ENCODE peak calls at places on chromosomes 2 and 18, in seven cellular contexts. U is fibroblast of lung; E is effector memory CD4-positive, alpha-beta T cell; D is CD4-positive, CD25-positive, alpha-beta regulatory T cell; Q is CD4-positive, alpha-beta memory T cell; I is kidney; H is colonic mucosa. A is an unnamed sample. For H3K4me1, the result is how much of the 10 kb centered on the place peaks cover.

GRCh38 chr2:211055438-211055837 is 499.0 kb downstream of the CPS1 start:
- DNase-seq in H (no peak), U (no peak), D (no peak), Q (no peak), I (no peak), E (no peak), A (no peak)

GRCh38 chr2:17688600-17688999 is 65.0 kb downstream of the SMC6 start:
- DNase-seq in D (no peak), U (no peak), Q (no peak), E (no peak), I (no peak), H (no peak), A (no peak)

GRCh38 chr18:79900610-79901570 is 50.6 kb downstream of the SLC66A2 start:
- DNase-seq in U (no peak), H (no peak), I (peak), Q (no peak), D (no peak), E (no peak), A (no peak)

GRCh38 chr2:214014551-214015230 is 396.2 kb upstream of the VWC2L start:
- DNase-seq in I (no peak), Q (no peak), D (no peak), E (no peak), H (no peak), U (no peak), A (no peak)

GRCh38 chr2:103009861-103010260 is 248.0 kb downstream of the TMEM182 start:
- DNase-seq in E (no peak), U (no peak), H (no peak), D (no peak), I (no peak), Q (no peak), A (no peak)

GRCh38 chr2:29228276-29228675 is 113.1 kb downstream of the CLIP4 start:
- DNase-seq in E (no peak), U (peak), Q (no peak), I (no peak), H (no peak), D (no peak), A (no peak)

GRCh38 chr2:153823880-153824279 is 47.8 kb upstream of the GALNT13 start:
- DNase-seq in I (no peak), H (no peak), E (no peak), D (no peak), Q (no peak), U (no peak), A (no peak)

GRCh38 chr2:124145982-124146381 is 120.9 kb downstream of the CNTNAP5 start:
- DNase-seq in H (no peak), Q (no peak), E (no peak), U (no peak), I (no peak), D (no peak), A (no peak)

GRCh38 chr2:20165677-20166509 is 59.0 kb downstream of the SDC1 start:
- DNase-seq in E (no peak), D (no peak), I (no peak), U (no peak), H (no peak), Q (no peak), A (no peak)

GRCh38 chr2:237205111-237205541 is 119.4 kb downstream of the COPS8 start:
- DNase-seq in D (no peak), U (no peak), I (no peak), H (no peak), Q (no peak), E (no peak), A (no peak)

GRCh38 chr2:101821828-101822458 is 124.4 kb downstream of the MAP4K4 start:
- DNase-seq in Q (no peak), I (no peak), H (no peak), U (no peak), D (no peak), E (no peak), A (no peak)

GRCh38 chr2:23294238-23294637 is 90.7 kb upstream of the KLHL29 start:
- DNase-seq in D (no peak), H (no peak), U (no peak), I (no peak), Q (no peak), E (no peak), A (no peak)

GRCh38 chr2:59301466-59302402 is 1060.6 kb upstream of the FANCL start:
- DNase-seq in U (peak), H (peak), E (no peak), I (no peak), D (no peak), Q (peak), A (peak)

GRCh38 chr2:202064206-202064880 is 8.7 kb upstream of the KIAA2012 start:
- DNase-seq in D (no peak), Q (no peak), E (no peak), H (no peak), U (peak), I (no peak), A (no peak)

GRCh38 chr18:47968006-47968676 is 37.7 kb upstream of the SMAD2 start:
- DNase-seq in Q (no peak), H (no peak), I (no peak), U (peak), E (no peak), D (no peak), A (no peak)

GRCh38 chr2:23426284-23426905 is 41.4 kb downstream of the KLHL29 start:
- DNase-seq in U (peak), I (peak), E (no peak), Q (no peak), H (no peak), D (no peak), A (no peak)

GRCh38 chr18:77397617-77398016 is 148.0 kb downstream of the GALR1 start:
- DNase-seq in E (no peak), U (no peak), Q (no peak), D (no peak), I (no peak), H (no peak), A (no peak)

GRCh38 chr2:107525420-107525819 is 301.3 kb upstream of the RGPD4 start:
- DNase-seq in D (no peak), E (no peak), Q (no peak), U (peak), H (no peak), I (no peak), A (no peak)

GRCh38 chr2:195318440-195319111 is 338.4 kb upstream of the SLC39A10 start:
- DNase-seq in D (peak), E (no peak), H (peak), U (peak), Q (peak), I (no peak), A (peak)

GRCh38 chr2:108927936-108928659 is 60.9 kb downstream of the EDAR start:
- DNase-seq in I (peak), D (peak), H (peak), E (no peak), U (peak), Q (peak), A (peak)

GRCh38 chr2:180655393-180655792 is 325.0 kb upstream of the UBE2E3 start:
- DNase-seq in E (no peak), D (no peak), I (no peak), U (peak), Q (no peak), H (no peak), A (no peak)

GRCh38 chr2:84846732-84847131 is 34.2 kb downstream of the TRABD2A start:
- DNase-seq in Q (no peak), I (no peak), E (no peak), U (peak), D (no peak), H (peak), A (no peak)

GRCh38 chr2:197784956-197785941 is at the start of gene BOLL:
- DNase-seq in E (no peak), U (no peak), D (no peak), Q (no peak), I (peak), H (no peak), A (no peak)

GRCh38 chr2:217695033-217695520 is 307.7 kb downstream of the TNS1 start:
- DNase-seq in U (peak), E (no peak), Q (no peak), D (no peak), I (no peak), H (no peak), A (no peak)

GRCh38 chr2:45316576-45317338 is 294.3 kb downstream of the SRBD1 start:
- DNase-seq in Q (no peak), E (no peak), D (no peak), H (no peak), I (no peak), U (peak), A (no peak)

GRCh38 chr2:76194376-76194775 is 483.7 kb upstream of the GCFC2 start:
- DNase-seq in Q (no peak), E (no peak), D (no peak), I (no peak), U (no peak), H (no peak), A (no peak)

GRCh38 chr2:105194022-105194681 is 47.4 kb upstream of the GPR45 start:
- DNase-seq in I (no peak), E (no peak), D (no peak), Q (no peak), H (no peak), U (peak), A (no peak)

GRCh38 chr18:75211002-75211621 is 515 bp downstream of the TSHZ1 start:
- DNase-seq in E (no peak), U (no peak), Q (peak), H (peak), I (no peak), D (peak), A (peak)

GRCh38 chr2:158359846-158360245 is 96.7 kb downstream of the CCDC148 start:
- DNase-seq in D (no peak), Q (no peak), U (peak), I (no peak), H (peak), E (no peak), A (no peak)

GRCh38 chr2:227010433-227010832 is 153.6 kb downstream of the COL4A4 start:
- DNase-seq in E (no peak), U (peak), Q (no peak), I (no peak), H (no peak), D (no peak), A (no peak)

DNA sequence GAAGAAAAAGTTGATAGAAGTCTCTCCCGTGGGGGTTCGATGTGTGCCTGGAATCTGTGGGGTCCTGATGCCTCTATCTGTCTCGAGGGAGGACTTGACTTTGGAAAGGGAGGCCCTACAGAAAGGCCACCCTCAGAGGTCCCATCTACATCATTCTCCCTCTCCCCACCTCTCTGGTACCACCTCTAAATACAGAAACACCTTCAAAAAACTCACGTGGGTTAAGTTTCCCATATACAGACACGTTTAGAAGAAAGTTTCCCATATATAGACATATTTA is 5.3 kb upstream of the TMEM37 start:
- DNase-seq in I (no peak), H (no peak), U (no peak), Q (no peak), D (no peak), E (no peak), A (no peak)
- H3K4me1 ChIP-seq in I (under half), H (under half), U (under half), Q (under half), D (under half), E (under half), A (under half)

DNA sequence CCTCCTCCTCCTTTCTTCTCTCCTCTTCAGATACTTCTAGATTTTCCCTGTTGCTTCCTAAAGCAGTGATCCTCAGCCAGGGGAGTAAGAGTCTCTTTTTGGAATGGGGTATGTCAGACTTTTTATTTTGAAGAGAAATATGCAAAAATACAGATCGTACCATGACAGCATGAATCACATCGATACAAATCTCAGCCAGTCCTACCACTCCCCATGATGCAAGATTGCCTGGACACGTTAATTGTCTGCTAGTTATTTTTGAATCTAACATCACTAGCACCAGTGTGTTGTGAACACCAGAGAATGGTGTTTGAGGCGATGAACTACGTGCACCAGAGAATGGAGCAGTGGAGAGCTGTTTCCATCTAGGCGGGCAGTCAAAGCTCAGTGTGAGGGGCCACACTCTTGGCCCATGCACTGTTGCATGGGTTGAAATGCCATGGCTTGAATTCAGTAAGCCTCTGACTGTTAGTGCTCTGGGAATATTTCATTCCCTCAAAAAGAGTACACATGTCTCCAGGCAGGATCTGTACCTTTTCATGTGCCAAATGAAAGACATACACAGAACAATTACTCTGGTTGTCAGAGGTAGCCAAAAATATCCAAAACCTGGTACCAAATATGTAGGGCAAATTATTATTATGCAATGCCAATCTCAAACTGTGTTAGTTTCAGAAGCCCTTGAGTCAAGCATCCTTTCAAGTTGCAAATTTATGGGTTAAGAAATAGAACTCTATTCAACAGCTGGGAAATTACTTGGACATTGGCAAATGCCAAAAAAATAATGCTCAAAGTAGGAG is 46.3 kb upstream of the RALBP1 start:
- DNase-seq in D (no peak), E (no peak), U (no peak), I (no peak), H (no peak), Q (no peak), A (no peak)
- H3K27ac ChIP-seq in D (no peak), E (no peak), U (no peak), I (no peak), H (no peak), Q (no peak), A (no peak)

DNA sequence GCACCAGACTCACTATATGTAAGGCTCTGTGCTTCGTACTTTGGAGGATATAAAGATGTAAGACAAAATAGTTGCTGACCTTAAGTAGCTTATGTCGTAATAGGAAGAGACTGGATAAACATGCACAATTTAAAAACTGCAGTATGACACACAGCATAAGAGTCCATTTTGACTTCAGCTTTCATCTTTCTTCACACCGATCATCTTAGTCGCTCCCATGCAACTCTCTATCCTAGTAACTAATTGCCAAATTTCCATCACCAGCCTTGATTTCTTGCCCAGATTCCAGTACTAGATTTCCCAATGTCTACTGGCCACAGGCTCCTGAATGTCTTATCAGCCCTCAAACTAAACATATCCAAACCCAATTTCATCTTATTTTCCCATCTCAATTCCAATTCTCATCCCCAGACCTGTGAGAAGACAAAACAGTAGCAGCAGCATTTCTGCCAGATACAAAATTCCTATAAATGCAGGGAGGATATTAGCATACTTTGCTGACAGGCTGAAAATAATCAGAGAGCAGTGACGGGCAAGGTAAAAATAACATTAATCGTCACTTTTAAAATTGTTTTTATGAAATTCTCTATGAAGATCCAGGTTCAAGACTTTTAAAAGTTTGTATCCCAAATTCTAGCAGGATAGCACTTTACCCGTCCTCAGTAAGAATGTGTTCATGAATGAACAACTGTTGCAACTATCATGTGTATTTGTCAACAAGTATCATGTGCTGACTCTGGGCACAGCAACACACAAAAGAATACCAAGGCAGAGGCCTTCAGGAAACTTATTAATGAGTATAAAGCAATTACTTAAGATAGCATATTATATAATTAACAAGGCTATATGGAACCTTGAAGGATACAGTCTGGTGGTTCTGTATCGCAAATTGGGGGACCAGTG is 42.2 kb downstream of the KIDINS220 start:
- DNase-seq in H (no peak), U (peak), Q (no peak), E (no peak), D (no peak), I (no peak), A (no peak)
- H3K4me3 ChIP-seq in H (no peak), U (no peak), Q (no peak), E (no peak), D (no peak), I (no peak), A (no peak)

GRCh38 chr2:177257471-177257870 is 7.1 kb downstream of the NFE2L2 start:
- DNase-seq in Q (no peak), U (no peak), E (no peak), H (no peak), I (no peak), D (no peak), A (no peak)
- H3K4me1 ChIP-seq in Q (half or more), U (under half), E (under half), H (under half), I (under half), D (half or more), A (half or more)